ENCODE peak calls at places on chromosome 2, in five cellular contexts. S is HTR-8/SVneo; E is fibroblast of lung; B is H4; M is activated naive CD4-positive, alpha-beta T cell treated with anti-CD3 and anti-CD28 coated beads for 36 hours. Q is an unnamed sample.

GRCh38 chr2:36964496-36965058 is 1.8 kb downstream of the STRN start:
- DNase-seq in S (no peak), M (no peak), E (no peak), B (no peak), Q (no peak)

GRCh38 chr2:215530191-215530968 is 94.5 kb upstream of the FN1 start:
- DNase-seq in S (peak; percentile 7), E (peak; percentile 52), M (no peak), B (no peak), Q (no peak)

GRCh38 chr2:96549967-96550786 is 13.6 kb downstream of the ARID5A start:
- DNase-seq in E (no peak), M (no peak), S (no peak), B (no peak), Q (no peak)

GRCh38 chr2:211133766-211134165 is 577.4 kb downstream of the CPS1 start:
- DNase-seq in B (no peak), E (no peak), S (no peak), M (no peak), Q (no peak)

GRCh38 chr2:106098081-106098480 is 96.0 kb downstream of the UXS1 start:
- DNase-seq in E (peak; percentile 15), M (peak; percentile 53), B (no peak), S (no peak), Q (no peak)

GRCh38 chr2:119059287-119059686 is 99.3 kb downstream of the C1QL2 start:
- DNase-seq in B (no peak), E (no peak), S (no peak), M (no peak), Q (no peak)

GRCh38 chr2:31475692-31476091 is 61.1 kb upstream of the XDH start:
- DNase-seq in M (no peak), E (peak; percentile 12), S (peak; percentile 8), B (no peak), Q (no peak)

GRCh38 chr2:85326406-85326945 is 1.3 kb downstream of the TGOLN2 start:
- DNase-seq in B (no peak), M (peak; percentile 71), S (no peak), E (no peak), Q (no peak)

GRCh38 chr2:44743473-44743872 is 198.0 kb upstream of the SIX3 start:
- DNase-seq in M (no peak), E (no peak), B (no peak), S (no peak), Q (no peak)

GRCh38 chr2:112794841-112795240 is 10.5 kb upstream of the IL1A start:
- DNase-seq in S (no peak), E (peak; percentile 22), M (no peak), B (no peak), Q (no peak)

GRCh38 chr2:43165378-43166025 is 60.9 kb downstream of the ZFP36L2 start:
- DNase-seq in E (no peak), S (no peak), B (no peak), M (no peak), Q (no peak)

GRCh38 chr2:217521820-217522219 is 481.0 kb downstream of the TNS1 start:
- DNase-seq in M (no peak), E (peak; percentile 32), S (no peak), B (no peak), Q (no peak)

GRCh38 chr2:124983595-124983994 is 958.5 kb downstream of the CNTNAP5 start:
- DNase-seq in S (no peak), B (peak; percentile 78), E (peak; percentile 74), M (no peak), Q (no peak)

GRCh38 chr2:96839288-96839874 is 4.4 kb downstream of the ANKRD23 start:
- DNase-seq in B (no peak), M (peak; percentile 89), E (no peak), S (no peak), Q (no peak)

GRCh38 chr2:38013158-38013752 is 62.7 kb downstream of the CYP1B1 start:
- DNase-seq in E (peak; percentile 34), S (peak; percentile 27), M (no peak), B (peak; percentile 6), Q (no peak)

GRCh38 chr2:82837588-82838304 is 1621.3 kb downstream of the SUCLG1 start:
- DNase-seq in B (peak; percentile 80), E (peak; percentile 95), M (no peak), S (peak; percentile 76), Q (no peak)

GRCh38 chr2:226408131-226408530 is 391.5 kb downstream of the IRS1 start:
- DNase-seq in S (no peak), B (no peak), M (no peak), E (no peak), Q (no peak)

GRCh38 chr2:238127165-238128060 is 11.1 kb upstream of the KLHL30 start:
- DNase-seq in B (no peak), M (peak; percentile 14), E (peak; percentile 81), S (no peak), Q (no peak)

Q was measured in glomerular endothelial cell.